ENCODE peak calls at places on chromosomes 12 and 14, in seven cellular contexts. One of them, this sample, is unnamed.

GRCh38 chr12:3202734-3203446 is 125.7 kb downstream of the TSPAN9 start:
- DNase-seq in pancreas: peak; percentile 90
- DNase-seq in Daoy: peak; percentile 61
- DNase-seq in RPMI7951: peak; percentile 40
- DNase-seq in GM13977: peak; percentile 86
- DNase-seq in A549: peak; percentile 84
- DNase-seq in memory B cell: peak; percentile 31
- DNase-seq in this sample: peak; percentile 52

GRCh38 chr12:12094481-12094880 is 23.7 kb downstream of the BCL2L14 start:
- DNase-seq in memory B cell: no peak
- DNase-seq in pancreas: no peak
- DNase-seq in Daoy: no peak
- DNase-seq in A549: no peak
- DNase-seq in RPMI7951: no peak
- DNase-seq in GM13977: no peak
- DNase-seq in this sample: no peak

GRCh38 chr12:26185532-26186320 is 9.6 kb upstream of the SSPN start:
- DNase-seq in pancreas: no peak
- DNase-seq in Daoy: no peak
- DNase-seq in GM13977: no peak
- DNase-seq in memory B cell: no peak
- DNase-seq in RPMI7951: no peak
- DNase-seq in A549: no peak
- DNase-seq in this sample: no peak

GRCh38 chr14:34214961-34215360 is 247.1 kb downstream of the SPTSSA start:
- DNase-seq in Daoy: no peak
- DNase-seq in memory B cell: no peak
- DNase-seq in GM13977: no peak
- DNase-seq in pancreas: no peak
- DNase-seq in RPMI7951: no peak
- DNase-seq in A549: no peak
- DNase-seq in this sample: no peak

GRCh38 chr12:10364839-10365681 is 24.8 kb downstream of the KLRK1 start:
- DNase-seq in memory B cell: peak; percentile 56
- DNase-seq in A549: peak; percentile 35
- DNase-seq in RPMI7951: peak; percentile 87
- DNase-seq in pancreas: peak; percentile 66
- DNase-seq in GM13977: peak; percentile 46
- DNase-seq in Daoy: peak; percentile 73
- DNase-seq in this sample: peak; percentile 94

GRCh38 chr12:108446766-108447165 is 68.3 kb upstream of the FICD start:
- DNase-seq in A549: no peak
- DNase-seq in RPMI7951: peak; percentile 92
- DNase-seq in pancreas: no peak
- DNase-seq in memory B cell: no peak
- DNase-seq in Daoy: peak; percentile 71
- DNase-seq in GM13977: no peak
- DNase-seq in this sample: no peak

GRCh38 chr14:74955229-74955999 is at the start of gene PGF:
- DNase-seq in Daoy: peak; percentile 72
- DNase-seq in memory B cell: no peak
- DNase-seq in RPMI7951: peak; percentile 49
- DNase-seq in pancreas: peak; percentile 88
- DNase-seq in GM13977: peak; percentile 64
- DNase-seq in A549: peak; percentile 50
- DNase-seq in this sample: peak; percentile 57

GRCh38 chr14:71488703-71489141 is 443.5 kb upstream of the RGS6 start:
- DNase-seq in pancreas: no peak
- DNase-seq in A549: no peak
- DNase-seq in memory B cell: no peak
- DNase-seq in Daoy: no peak
- DNase-seq in GM13977: no peak
- DNase-seq in RPMI7951: peak; percentile 51
- DNase-seq in this sample: no peak

GRCh38 chr12:9951026-9951652 is 19.0 kb upstream of the CLEC2A start:
- DNase-seq in memory B cell: no peak
- DNase-seq in Daoy: no peak
- DNase-seq in pancreas: no peak
- DNase-seq in A549: no peak
- DNase-seq in RPMI7951: no peak
- DNase-seq in GM13977: no peak
- DNase-seq in this sample: no peak

GRCh38 chr14:22920697-22921096 is 1.7 kb upstream of the RBM23 start:
- DNase-seq in pancreas: no peak
- DNase-seq in A549: no peak
- DNase-seq in RPMI7951: no peak
- DNase-seq in memory B cell: no peak
- DNase-seq in Daoy: no peak
- DNase-seq in GM13977: no peak
- DNase-seq in this sample: no peak

GRCh38 chr12:2654741-2655140 is 140.0 kb upstream of the FKBP4 start:
- DNase-seq in memory B cell: no peak
- DNase-seq in pancreas: no peak
- DNase-seq in A549: no peak
- DNase-seq in Daoy: no peak
- DNase-seq in GM13977: no peak
- DNase-seq in RPMI7951: no peak
- DNase-seq in this sample: no peak

GRCh38 chr12:22803725-22804124 is 178.8 kb downstream of the ETNK1 start:
- DNase-seq in RPMI7951: no peak
- DNase-seq in pancreas: no peak
- DNase-seq in A549: no peak
- DNase-seq in memory B cell: no peak
- DNase-seq in GM13977: no peak
- DNase-seq in Daoy: no peak
- DNase-seq in this sample: no peak

GRCh38 chr12:65510584-65511050 is 232.1 kb downstream of the MSRB3 start:
- DNase-seq in GM13977: no peak
- DNase-seq in A549: no peak
- DNase-seq in pancreas: peak; percentile 55
- DNase-seq in memory B cell: no peak
- DNase-seq in Daoy: no peak
- DNase-seq in RPMI7951: peak; percentile 73
- DNase-seq in this sample: peak; percentile 68

This sample was measured in HT-29.